ENCODE peak calls at places on chromosome 1, in six cellular contexts. One of them, this sample, is unnamed.

GRCh38 chr1:214244252-214244651 is 36.7 kb upstream of the SMYD2 start:
- DNase-seq in Peyer's patch: no peak
- DNase-seq in skeletal muscle cell: no peak
- DNase-seq in cardiac muscle cell: no peak
- DNase-seq in HepG2: no peak
- DNase-seq in effector memory CD4-positive, alpha-beta T cell: no peak
- DNase-seq in this sample: no peak

GRCh38 chr1:114746450-114747121 is 11.2 kb downstream of the CSDE1 start:
- DNase-seq in Peyer's patch: no peak
- DNase-seq in skeletal muscle cell: no peak
- DNase-seq in cardiac muscle cell: no peak
- DNase-seq in HepG2: no peak
- DNase-seq in effector memory CD4-positive, alpha-beta T cell: no peak
- DNase-seq in this sample: no peak

GRCh38 chr1:44327679-44328491 is 27.2 kb downstream of the ERI3 start:
- DNase-seq in Peyer's patch: peak; percentile 42
- DNase-seq in skeletal muscle cell: peak; percentile 100
- DNase-seq in cardiac muscle cell: no peak
- DNase-seq in HepG2: peak; percentile 86
- DNase-seq in effector memory CD4-positive, alpha-beta T cell: no peak
- DNase-seq in this sample: peak; percentile 82

GRCh38 chr1:51877434-51878306 is 857 bp downstream of the NRDC start:
- DNase-seq in Peyer's patch: no peak
- DNase-seq in skeletal muscle cell: no peak
- DNase-seq in cardiac muscle cell: peak; percentile 48
- DNase-seq in HepG2: no peak
- DNase-seq in effector memory CD4-positive, alpha-beta T cell: no peak
- DNase-seq in this sample: peak; percentile 64

GRCh38 chr1:22246755-22247480 is 104.0 kb upstream of the WNT4 start:
- DNase-seq in Peyer's patch: no peak
- DNase-seq in skeletal muscle cell: no peak
- DNase-seq in cardiac muscle cell: no peak
- DNase-seq in HepG2: no peak
- DNase-seq in effector memory CD4-positive, alpha-beta T cell: no peak
- DNase-seq in this sample: no peak

GRCh38 chr1:200184196-200184595 is 156.7 kb downstream of the NR5A2 start:
- DNase-seq in Peyer's patch: no peak
- DNase-seq in skeletal muscle cell: peak; percentile 84
- DNase-seq in cardiac muscle cell: no peak
- DNase-seq in HepG2: no peak
- DNase-seq in effector memory CD4-positive, alpha-beta T cell: no peak
- DNase-seq in this sample: peak; percentile 92

GRCh38 chr1:226601456-226601855 is 52.9 kb downstream of the STUM start:
- DNase-seq in Peyer's patch: no peak
- DNase-seq in skeletal muscle cell: no peak
- DNase-seq in cardiac muscle cell: no peak
- DNase-seq in HepG2: no peak
- DNase-seq in effector memory CD4-positive, alpha-beta T cell: no peak
- DNase-seq in this sample: peak; percentile 25

GRCh38 chr1:33195560-33195959 is 13.7 kb upstream of the TRIM62 start:
- DNase-seq in Peyer's patch: no peak
- DNase-seq in skeletal muscle cell: no peak
- DNase-seq in cardiac muscle cell: no peak
- DNase-seq in HepG2: no peak
- DNase-seq in effector memory CD4-positive, alpha-beta T cell: no peak
- DNase-seq in this sample: no peak

GRCh38 chr1:231903586-231904081 is 277.0 kb downstream of the DISC1 start:
- DNase-seq in Peyer's patch: no peak
- DNase-seq in skeletal muscle cell: no peak
- DNase-seq in cardiac muscle cell: no peak
- DNase-seq in HepG2: no peak
- DNase-seq in effector memory CD4-positive, alpha-beta T cell: no peak
- DNase-seq in this sample: no peak

GRCh38 chr1:230493264-230493663 is 67.1 kb upstream of the PGBD5 start:
- DNase-seq in Peyer's patch: no peak
- DNase-seq in skeletal muscle cell: no peak
- DNase-seq in cardiac muscle cell: no peak
- DNase-seq in HepG2: no peak
- DNase-seq in effector memory CD4-positive, alpha-beta T cell: no peak
- DNase-seq in this sample: no peak

GRCh38 chr1:230494514-230494913 is 68.4 kb upstream of the PGBD5 start:
- DNase-seq in Peyer's patch: no peak
- DNase-seq in skeletal muscle cell: no peak
- DNase-seq in cardiac muscle cell: no peak
- DNase-seq in HepG2: no peak
- DNase-seq in effector memory CD4-positive, alpha-beta T cell: no peak
- DNase-seq in this sample: no peak

GRCh38 chr1:230495891-230496385 is 69.8 kb upstream of the PGBD5 start:
- DNase-seq in Peyer's patch: no peak
- DNase-seq in skeletal muscle cell: no peak
- DNase-seq in cardiac muscle cell: no peak
- DNase-seq in HepG2: no peak
- DNase-seq in effector memory CD4-positive, alpha-beta T cell: no peak
- DNase-seq in this sample: no peak

GRCh38 chr1:230495021-230495550 is 69.0 kb upstream of the PGBD5 start:
- DNase-seq in Peyer's patch: no peak
- DNase-seq in skeletal muscle cell: no peak
- DNase-seq in cardiac muscle cell: no peak
- DNase-seq in HepG2: no peak
- DNase-seq in effector memory CD4-positive, alpha-beta T cell: no peak
- DNase-seq in this sample: no peak

GRCh38 chr1:230494026-230494425 is 67.9 kb upstream of the PGBD5 start:
- DNase-seq in Peyer's patch: no peak
- DNase-seq in skeletal muscle cell: no peak
- DNase-seq in cardiac muscle cell: no peak
- DNase-seq in HepG2: no peak
- DNase-seq in effector memory CD4-positive, alpha-beta T cell: no peak
- DNase-seq in this sample: no peak
- H3K4me3 ChIP-seq in Peyer's patch: no peak overlapping the region
- H3K4me3 ChIP-seq in skeletal muscle cell: no peak overlapping the region
- H3K4me3 ChIP-seq in cardiac muscle cell: no peak overlapping the region
- H3K4me3 ChIP-seq in HepG2: no peak overlapping the region
- H3K4me3 ChIP-seq in effector memory CD4-positive, alpha-beta T cell: no peak overlapping the region
- H3K4me3 ChIP-seq in this sample: no peak overlapping the region

DNA sequence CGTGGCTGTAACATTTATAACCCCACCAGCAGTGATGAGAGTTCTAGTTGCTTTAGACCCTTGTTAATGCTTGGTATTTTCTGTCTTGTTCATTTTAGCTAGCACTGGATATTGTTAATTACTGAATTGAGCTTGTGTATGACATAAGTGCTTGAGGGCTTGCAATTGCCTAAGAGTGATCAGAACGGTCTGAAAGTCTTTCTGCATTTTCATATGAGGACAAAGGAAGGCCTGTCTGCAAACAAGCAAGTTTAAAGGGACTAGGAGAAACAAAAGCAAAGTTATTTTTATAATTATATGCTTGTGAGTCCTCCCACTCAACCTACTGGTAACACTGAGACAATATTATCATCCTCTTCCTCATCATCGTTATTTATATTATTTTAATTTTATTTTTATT is 305.5 kb upstream of the DUSP10 start:
- DNase-seq in Peyer's patch: no peak
- DNase-seq in skeletal muscle cell: no peak
- DNase-seq in cardiac muscle cell: no peak
- DNase-seq in HepG2: no peak
- DNase-seq in effector memory CD4-positive, alpha-beta T cell: no peak
- DNase-seq in this sample: no peak
- H3K4me3 ChIP-seq in Peyer's patch: no peak overlapping the region
- H3K4me3 ChIP-seq in skeletal muscle cell: no peak overlapping the region
- H3K4me3 ChIP-seq in cardiac muscle cell: no peak overlapping the region
- H3K4me3 ChIP-seq in HepG2: no peak overlapping the region
- H3K4me3 ChIP-seq in effector memory CD4-positive, alpha-beta T cell: no peak overlapping the region
- H3K4me3 ChIP-seq in this sample: no peak overlapping the region

GRCh38 chr1:20472860-20473711 is 12.9 kb downstream of the CAMK2N1 start:
- DNase-seq in Peyer's patch: peak; percentile 39
- DNase-seq in skeletal muscle cell: no peak
- DNase-seq in cardiac muscle cell: peak; percentile 81
- DNase-seq in HepG2: no peak
- DNase-seq in effector memory CD4-positive, alpha-beta T cell: no peak
- DNase-seq in this sample: no peak
- H3K4me3 ChIP-seq in Peyer's patch: no peak overlapping the region
- H3K4me3 ChIP-seq in skeletal muscle cell: no peak overlapping the region
- H3K4me3 ChIP-seq in cardiac muscle cell: no peak overlapping the region
- H3K4me3 ChIP-seq in HepG2: no peak overlapping the region
- H3K4me3 ChIP-seq in effector memory CD4-positive, alpha-beta T cell: no peak overlapping the region
- H3K4me3 ChIP-seq in this sample: no peak overlapping the region

DNA sequence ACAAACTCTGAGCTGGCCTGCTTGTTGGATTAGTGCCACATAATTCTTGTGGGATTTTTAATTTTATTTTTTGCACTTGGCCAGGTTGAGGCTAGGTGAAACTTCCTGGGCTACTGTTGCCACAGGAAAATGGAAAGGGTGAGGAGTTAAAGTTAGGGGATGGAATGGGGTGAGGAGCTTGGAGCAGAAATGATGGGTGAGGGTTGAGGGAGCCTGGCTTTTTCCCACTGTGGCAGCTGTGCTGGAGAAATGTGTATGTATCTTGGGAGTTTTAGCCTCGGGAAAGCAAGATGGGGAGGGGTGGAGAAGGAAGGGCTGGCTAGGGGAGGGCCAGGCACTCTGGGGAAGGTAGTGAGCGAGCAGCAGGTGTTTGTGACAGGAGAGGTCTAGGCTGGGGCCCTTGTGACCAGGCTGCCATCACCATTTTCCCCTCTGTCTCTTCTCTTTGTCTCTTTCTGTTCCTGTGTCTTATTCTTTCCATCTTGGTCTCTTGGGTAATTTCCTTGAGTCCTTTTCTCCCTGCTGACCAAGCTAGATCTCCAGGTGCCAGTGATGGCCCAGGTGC is 2.0 kb downstream of the ZNF687 start:
- DNase-seq in Peyer's patch: no peak
- DNase-seq in skeletal muscle cell: no peak
- DNase-seq in cardiac muscle cell: no peak
- DNase-seq in HepG2: no peak
- DNase-seq in effector memory CD4-positive, alpha-beta T cell: no peak
- DNase-seq in this sample: no peak
- H3K4me3 ChIP-seq in Peyer's patch: no peak overlapping the region
- H3K4me3 ChIP-seq in skeletal muscle cell: no peak overlapping the region
- H3K4me3 ChIP-seq in cardiac muscle cell: no peak overlapping the region
- H3K4me3 ChIP-seq in HepG2: peak overlapping the region; percentile 85
- H3K4me3 ChIP-seq in effector memory CD4-positive, alpha-beta T cell: no peak overlapping the region
- H3K4me3 ChIP-seq in this sample: no peak overlapping the region

GRCh38 chr1:155254714-155255242 is 505 bp downstream of the ENTREP3 start:
- DNase-seq in Peyer's patch: no peak
- DNase-seq in skeletal muscle cell: no peak
- DNase-seq in cardiac muscle cell: no peak
- DNase-seq in HepG2: no peak
- DNase-seq in effector memory CD4-positive, alpha-beta T cell: no peak
- DNase-seq in this sample: peak; percentile 68
- H3K4me3 ChIP-seq in Peyer's patch: peak overlapping the region; percentile 89
- H3K4me3 ChIP-seq in skeletal muscle cell: peak overlapping the region; percentile 81
- H3K4me3 ChIP-seq in cardiac muscle cell: peak overlapping the region; percentile 70
- H3K4me3 ChIP-seq in HepG2: peak overlapping the region; percentile 83
- H3K4me3 ChIP-seq in effector memory CD4-positive, alpha-beta T cell: peak overlapping the region; percentile 78
- H3K4me3 ChIP-seq in this sample: peak overlapping the region; percentile 86

DNA sequence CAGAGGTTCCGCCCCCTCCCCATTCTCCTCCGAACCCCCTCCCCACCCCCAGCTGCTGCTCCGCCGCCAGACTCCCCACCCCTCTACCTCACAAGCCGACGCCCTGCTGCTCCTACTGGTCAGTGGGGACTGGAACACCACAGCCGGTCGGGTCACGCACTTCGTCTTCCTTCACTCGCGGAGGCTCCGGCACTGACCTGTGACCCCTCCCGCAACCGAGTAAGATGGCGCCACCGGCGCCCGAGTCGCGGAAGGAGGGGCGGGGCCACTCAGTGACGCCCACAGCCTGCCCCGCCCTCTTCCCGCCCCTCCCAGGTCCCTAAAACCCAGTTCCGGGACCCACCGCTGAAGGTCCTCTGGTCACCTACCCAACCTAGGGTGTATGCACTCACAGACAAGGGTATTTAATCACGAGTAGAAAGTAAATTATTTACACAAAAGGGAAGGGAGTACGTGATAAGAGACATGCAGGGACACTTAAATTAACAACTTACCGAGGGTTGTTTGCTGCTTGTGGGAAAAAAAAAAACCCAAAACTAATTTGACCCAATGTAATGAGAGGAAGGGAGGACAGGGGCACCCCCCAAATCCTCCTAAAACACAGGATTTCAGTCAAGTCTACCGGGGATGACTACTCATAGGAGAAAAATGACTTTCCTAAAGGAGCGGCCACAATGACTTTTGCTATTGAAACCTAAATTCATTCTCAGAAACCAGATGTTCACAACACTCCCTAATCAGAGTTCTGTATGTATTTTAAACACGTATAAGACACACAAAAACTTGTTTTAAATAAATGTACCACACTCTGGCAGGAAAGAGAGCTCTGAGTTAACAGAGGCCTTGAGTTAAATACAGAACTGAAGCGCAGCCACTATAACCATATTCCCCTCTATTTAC is at the start of gene RIT1:
- DNase-seq in Peyer's patch: peak; percentile 89
- DNase-seq in skeletal muscle cell: no peak
- DNase-seq in cardiac muscle cell: peak; percentile 90
- DNase-seq in HepG2: peak; percentile 70
- DNase-seq in effector memory CD4-positive, alpha-beta T cell: peak; percentile 82
- DNase-seq in this sample: peak; percentile 94
- H3K4me3 ChIP-seq in Peyer's patch: peak within 1 kb of the TSS; percentile 82
- H3K4me3 ChIP-seq in skeletal muscle cell: peak within 1 kb of the TSS; percentile 67
- H3K4me3 ChIP-seq in cardiac muscle cell: peak within 1 kb of the TSS; percentile 91
- H3K4me3 ChIP-seq in HepG2: peak within 1 kb of the TSS; percentile 78
- H3K4me3 ChIP-seq in effector memory CD4-positive, alpha-beta T cell: peak within 1 kb of the TSS; percentile 75
- H3K4me3 ChIP-seq in this sample: peak within 1 kb of the TSS; percentile 88

DNA sequence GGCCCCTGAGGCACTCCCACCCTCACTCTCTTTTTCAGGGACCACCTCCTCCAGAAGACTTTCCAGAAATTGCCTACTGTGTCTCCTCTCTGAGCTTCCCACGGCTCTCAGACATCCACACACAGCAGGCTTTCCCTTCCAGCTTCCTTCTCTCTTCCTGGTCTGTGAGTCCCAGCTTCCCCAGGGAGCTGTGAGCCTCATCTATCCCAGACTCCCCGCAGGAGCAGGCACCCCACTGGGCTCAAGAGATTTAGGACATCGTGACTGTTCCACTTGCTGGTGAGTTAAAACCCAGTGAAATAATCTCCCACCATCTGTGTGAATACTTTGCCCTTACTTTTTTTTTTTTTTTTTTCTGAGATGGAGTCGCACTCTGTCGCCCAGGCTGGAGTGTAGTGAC is 22.0 kb upstream of the PRELP start:
- DNase-seq in Peyer's patch: no peak
- DNase-seq in skeletal muscle cell: no peak
- DNase-seq in cardiac muscle cell: no peak
- DNase-seq in HepG2: no peak
- DNase-seq in effector memory CD4-positive, alpha-beta T cell: no peak
- DNase-seq in this sample: no peak
- H3K4me3 ChIP-seq in Peyer's patch: no peak overlapping the region
- H3K4me3 ChIP-seq in skeletal muscle cell: no peak overlapping the region
- H3K4me3 ChIP-seq in cardiac muscle cell: no peak overlapping the region
- H3K4me3 ChIP-seq in HepG2: no peak overlapping the region
- H3K4me3 ChIP-seq in effector memory CD4-positive, alpha-beta T cell: no peak overlapping the region
- H3K4me3 ChIP-seq in this sample: no peak overlapping the region